ENCODE peak calls at places on chromosomes 7 and 10, in six cellular contexts. F is DND-41, V is ovary, I is colonic mucosa, K is A549, O is heart right ventricle. A is an unnamed sample.

GRCh38 chr7:105055621-105056020 is 41.6 kb downstream of the KMT2E start:
- DNase-seq in F (no peak), V (no peak), I (no peak), K (no peak), O (no peak), A (no peak)

GRCh38 chr10:43735907-43736306 is 87.2 kb upstream of the ZNF32 start:
- DNase-seq in F (no peak), V (no peak), I (no peak), K (no peak), O (no peak), A (no peak)

GRCh38 chr10:96719850-96720421 is 378 bp downstream of the PIK3AP1 start:
- DNase-seq in F (no peak), V (peak; percentile 71), I (peak; percentile 83), K (peak; percentile 49), O (peak; percentile 67), A (peak; percentile 87)

GRCh38 chr10:129486805-129487204 is 19.8 kb downstream of the MGMT start:
- DNase-seq in F (no peak), V (no peak), I (no peak), K (no peak), O (no peak), A (no peak)

GRCh38 chr10:114448897-114449296 is 44.6 kb upstream of the AFAP1L2 start:
- DNase-seq in F (no peak), V (no peak), I (no peak), K (no peak), O (no peak), A (no peak)

GRCh38 chr10:25028711-25029110 is 12.3 kb downstream of the THNSL1 start:
- DNase-seq in F (no peak), V (no peak), I (no peak), K (no peak), O (no peak), A (no peak)

GRCh38 chr7:24881622-24882021 is 98.4 kb downstream of the OSBPL3 start:
- DNase-seq in F (no peak), V (no peak), I (no peak), K (peak; percentile 44), O (no peak), A (no peak)

GRCh38 chr7:51133992-51134391 is 182.6 kb downstream of the COBL start:
- DNase-seq in F (no peak), V (no peak), I (no peak), K (no peak), O (no peak), A (no peak)

GRCh38 chr10:57964371-57964770 is 303.3 kb downstream of the IPMK start:
- DNase-seq in F (no peak), V (no peak), I (no peak), K (peak; percentile 33), O (peak; percentile 16), A (no peak)

DNA sequence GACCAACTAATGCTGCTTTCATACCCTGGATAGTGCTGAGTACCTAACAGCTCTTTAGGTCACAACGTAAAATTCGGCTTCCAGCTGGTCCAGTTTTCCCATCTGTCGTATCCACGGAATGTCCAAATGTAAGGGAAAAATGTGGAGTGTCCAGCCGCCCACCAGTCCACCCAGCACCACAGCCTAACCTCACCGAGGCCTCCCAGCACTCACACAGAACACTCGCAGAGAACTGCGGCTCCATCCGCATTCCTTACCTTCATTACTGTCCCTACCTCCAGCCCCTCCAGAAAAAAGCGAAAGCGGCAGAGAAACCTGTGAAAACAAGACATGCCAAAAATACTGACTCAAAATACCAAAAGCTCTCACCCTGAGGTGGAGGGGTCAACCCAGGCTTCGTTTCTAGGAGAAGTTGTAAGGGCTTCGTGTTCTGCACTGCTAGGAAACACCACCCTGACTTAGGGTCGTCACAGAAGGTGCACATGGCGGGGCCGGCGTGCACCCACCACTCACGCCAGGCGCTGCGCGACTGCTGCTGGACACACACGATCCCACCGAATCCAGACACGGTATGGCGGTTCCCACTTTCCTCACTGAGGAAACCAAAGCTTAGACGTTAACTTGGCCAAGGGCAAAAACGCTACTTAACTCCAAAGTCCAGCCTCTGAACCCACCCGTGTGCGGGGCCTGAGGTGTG is 73.9 kb downstream of the AMZ1 start:
- DNase-seq in F (no peak), V (no peak), I (no peak), K (no peak), O (no peak), A (no peak)
- H3K4me1 ChIP-seq in F (peaks cover 8% of the 10 kb centered on the region), V (peaks cover 47% of the 10 kb centered on the region), I (peaks cover 24% of the 10 kb centered on the region), K (peaks cover 40% of the 10 kb centered on the region), O (peaks cover 72% of the 10 kb centered on the region), A (no peaks in the 10 kb centered on the region)

GRCh38 chr10:99682752-99683151 is 23.4 kb downstream of the ENTPD7 start:
- DNase-seq in F (no peak), V (no peak), I (no peak), K (peak; percentile 40), O (no peak), A (peak; percentile 21)
- TF ChIP-seq CTCF in F (no peak), V (no peak), I (no peak), K (no peak), O (no peak), A (no peak)

DNA sequence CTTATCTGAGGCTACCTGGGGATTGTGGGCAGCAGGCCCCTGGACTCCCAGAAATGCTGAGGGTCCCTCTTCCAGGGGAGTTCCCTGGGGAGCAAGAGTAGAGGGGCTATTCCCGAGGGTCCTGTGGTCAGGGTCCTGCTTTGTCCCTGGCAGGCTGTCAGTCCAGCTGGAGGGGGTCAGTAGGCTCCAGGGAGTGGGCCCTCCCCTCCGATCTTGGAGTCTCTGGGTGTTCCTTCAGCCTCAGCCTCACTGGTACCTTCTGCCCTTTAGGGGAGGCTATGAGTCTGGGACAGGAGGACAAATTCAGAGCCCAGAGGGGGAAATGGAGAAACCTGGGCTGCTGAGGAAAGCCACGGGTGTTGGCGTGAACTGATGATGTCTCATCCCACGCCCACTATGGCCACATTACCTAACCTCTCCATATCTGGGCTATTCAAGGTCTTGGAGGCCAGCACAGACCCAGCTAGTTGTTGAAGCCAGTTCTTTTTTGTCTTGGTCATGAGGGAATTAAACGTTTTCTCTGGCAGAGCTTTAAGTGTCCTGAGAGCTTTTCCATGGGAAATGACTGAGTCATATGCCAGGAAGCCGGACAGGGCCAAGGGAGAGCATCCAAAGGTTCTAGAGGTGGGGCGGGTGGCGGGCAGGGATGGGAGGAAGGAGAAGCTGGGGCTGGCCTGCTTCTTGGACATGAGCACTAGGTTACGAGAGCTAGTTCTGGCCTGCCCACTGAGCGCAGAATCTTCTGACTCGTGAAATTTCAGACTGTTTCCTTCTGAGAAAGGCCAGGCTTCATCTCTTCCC is 6.2 kb downstream of the CALHM2 start:
- DNase-seq in F (no peak), V (peak; percentile 73), I (peak; percentile 40), K (no peak), O (peak; percentile 82), A (peak; percentile 39)
- H3K4me1 ChIP-seq in F (peaks cover 12% of the 10 kb centered on the region), V (peaks cover 50% of the 10 kb centered on the region), I (peaks cover 4% of the 10 kb centered on the region), K (peaks cover 8% of the 10 kb centered on the region), O (peaks cover 94% of the 10 kb centered on the region), A (no peaks in the 10 kb centered on the region)

DNA sequence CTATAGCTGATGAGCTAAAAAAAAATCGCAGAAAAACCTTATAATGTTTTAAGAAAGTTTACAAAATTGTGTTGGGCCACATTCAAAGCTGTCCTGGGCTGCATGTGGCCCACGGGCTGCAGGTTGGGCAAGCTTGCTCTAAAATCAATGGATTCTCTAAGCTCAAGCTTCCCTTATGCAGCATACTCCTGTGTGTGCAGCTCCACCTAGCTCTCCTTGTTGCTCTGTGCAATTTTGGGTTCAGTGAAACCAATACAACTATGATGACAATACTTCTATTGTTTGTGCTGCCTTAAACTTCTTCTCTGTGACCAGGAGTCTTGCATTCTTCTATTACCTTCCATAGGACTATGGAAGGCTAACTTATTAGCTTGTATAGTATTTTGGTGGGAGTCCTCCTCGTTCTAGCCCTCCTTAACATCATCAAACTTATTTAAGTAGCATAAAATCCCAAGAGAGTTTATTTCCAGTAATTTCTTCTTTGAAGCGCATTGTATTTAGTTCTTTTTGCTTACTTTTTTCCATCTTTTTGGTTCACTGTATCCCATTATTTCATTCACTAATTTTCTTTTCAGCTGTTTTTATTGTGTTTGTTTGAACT is 170.9 kb upstream of the SMIM30 start:
- DNase-seq in F (no peak), V (no peak), I (no peak), K (peak; percentile 35), O (no peak), A (no peak)
- TF ChIP-seq CTCF in F (peak; percentile 58), V (no peak), I (no peak), K (no peak), O (peak; percentile 62), A (no peak)

GRCh38 chr10:95469676-95470075 is 91.5 kb downstream of the SORBS1 start:
- DNase-seq in F (no peak), V (no peak), I (no peak), K (no peak), O (no peak), A (no peak)
- H3K4me1 ChIP-seq in F (no peaks in the 10 kb centered on the region), V (peaks cover 3% of the 10 kb centered on the region), I (peaks cover 3% of the 10 kb centered on the region), K (no peaks in the 10 kb centered on the region), O (peaks cover 87% of the 10 kb centered on the region), A (peaks cover 16% of the 10 kb centered on the region)

GRCh38 chr10:84257343-84258020 is 12.6 kb downstream of the RGR start:
- DNase-seq in F (no peak), V (no peak), I (no peak), K (no peak), O (no peak), A (no peak)

GRCh38 chr10:84261236-84261635 is 16.4 kb downstream of the RGR start:
- DNase-seq in F (no peak), V (no peak), I (peak; percentile 11), K (no peak), O (no peak), A (no peak)

GRCh38 chr10:84258034-84258695 is 13.3 kb downstream of the RGR start:
- DNase-seq in F (no peak), V (no peak), I (no peak), K (no peak), O (no peak), A (no peak)

GRCh38 chr10:84254552-84255137 is 9.8 kb downstream of the RGR start:
- DNase-seq in F (no peak), V (no peak), I (no peak), K (no peak), O (no peak), A (no peak)

DNA sequence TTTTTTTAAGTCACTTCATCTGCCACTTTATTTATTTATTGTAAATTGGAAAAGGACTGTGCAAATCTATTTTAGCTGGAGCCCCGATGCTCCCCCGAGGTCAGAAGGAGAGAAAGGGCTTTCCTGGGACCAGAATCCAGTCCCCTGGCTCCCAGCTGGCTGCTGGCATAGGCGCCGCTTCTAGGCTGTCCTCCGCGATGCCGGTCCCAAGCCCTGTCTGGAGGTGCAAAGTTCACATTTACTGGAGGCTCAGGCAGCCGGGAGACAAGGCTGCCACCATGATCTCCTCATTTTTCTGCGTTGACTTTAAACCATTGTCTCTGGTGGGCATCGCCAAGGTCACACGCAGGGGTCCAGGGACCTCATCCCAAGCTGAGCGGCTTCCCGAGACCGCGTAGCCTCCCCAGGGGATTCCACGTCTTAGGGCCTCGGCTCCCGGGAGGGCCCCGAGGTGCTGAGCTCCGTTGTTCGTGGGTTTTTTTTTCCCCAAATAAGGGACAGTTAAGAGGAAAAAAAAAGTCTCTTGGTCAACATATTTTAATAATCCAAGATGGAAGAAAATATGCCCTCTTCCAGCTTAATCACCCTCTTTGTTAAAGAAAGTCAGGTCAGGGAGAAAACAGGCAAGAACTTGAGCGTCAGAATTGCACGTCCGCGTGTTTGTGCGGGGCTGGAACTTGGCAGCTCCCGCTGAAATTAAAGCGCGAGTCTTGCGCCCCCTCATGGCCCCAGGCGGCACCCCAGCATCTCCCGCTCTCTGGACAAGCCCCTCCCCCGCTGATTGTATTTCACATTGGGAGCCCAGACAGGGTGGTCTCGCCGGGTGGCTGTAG is 11.9 kb downstream of the RGR start:
- DNase-seq in F (no peak), V (peak; percentile 26), I (peak; percentile 62), K (peak; percentile 67), O (peak; percentile 60), A (peak; percentile 38)
- TF ChIP-seq CTCF in F (peak; percentile 19), V (no peak), I (peak; percentile 58), K (peak; percentile 56), O (peak; percentile 71), A (peak; percentile 47)